ENCODE peak calls at places on chromosomes 6 and 20, in four cellular contexts. One of them, this sample, is unnamed.

GRCh38 chr6:151702851-151703629 is 104.4 kb upstream of the ESR1 start:
- DNase-seq in stomach: no peak
- DNase-seq in Panc1: no peak
- DNase-seq in endothelial cell of umbilical vein: no peak
- DNase-seq in this sample: no peak

GRCh38 chr20:34705383-34706021 is 1.4 kb downstream of the TP53INP2 start:
- DNase-seq in endothelial cell of umbilical vein: peak; percentile 58
- DNase-seq in stomach: peak; percentile 59
- DNase-seq in Panc1: no peak
- DNase-seq in this sample: no peak

GRCh38 chr20:32037929-32038328 is 14.1 kb upstream of the HCK start:
- DNase-seq in Panc1: no peak
- DNase-seq in endothelial cell of umbilical vein: no peak
- DNase-seq in stomach: no peak
- DNase-seq in this sample: no peak

GRCh38 chr20:38343798-38344701 is 2.2 kb upstream of the LBP start:
- DNase-seq in Panc1: no peak
- DNase-seq in endothelial cell of umbilical vein: no peak
- DNase-seq in stomach: no peak
- DNase-seq in this sample: no peak

GRCh38 chr6:56947931-56948330 is 7.0 kb upstream of the BEND6 start:
- DNase-seq in endothelial cell of umbilical vein: no peak
- DNase-seq in Panc1: no peak
- DNase-seq in stomach: no peak
- DNase-seq in this sample: no peak

GRCh38 chr6:11149551-11149950 is 38.0 kb upstream of the ERVFRD-1 start:
- DNase-seq in endothelial cell of umbilical vein: no peak
- DNase-seq in Panc1: no peak
- DNase-seq in stomach: no peak
- DNase-seq in this sample: no peak

GRCh38 chr6:90537723-90538407 is 49.0 kb downstream of the MAP3K7 start:
- DNase-seq in endothelial cell of umbilical vein: no peak
- DNase-seq in Panc1: no peak
- DNase-seq in stomach: no peak
- DNase-seq in this sample: no peak

GRCh38 chr6:135181333-135182119 is 418 bp downstream of the MYB start:
- DNase-seq in stomach: no peak
- DNase-seq in Panc1: no peak
- DNase-seq in endothelial cell of umbilical vein: peak; percentile 43
- DNase-seq in this sample: no peak

GRCh38 chr6:155274106-155274505 is 10.3 kb downstream of the CLDN20 start:
- DNase-seq in endothelial cell of umbilical vein: no peak
- DNase-seq in stomach: no peak
- DNase-seq in Panc1: no peak
- DNase-seq in this sample: no peak

GRCh38 chr6:31888281-31889258 is 8.9 kb downstream of the EHMT2 start:
- DNase-seq in endothelial cell of umbilical vein: no peak
- DNase-seq in stomach: peak; percentile 51
- DNase-seq in Panc1: no peak
- DNase-seq in this sample: peak; percentile 89

GRCh38 chr20:137668-138131 is 4.7 kb upstream of the DEFB126 start:
- DNase-seq in Panc1: no peak
- DNase-seq in stomach: no peak
- DNase-seq in endothelial cell of umbilical vein: no peak
- DNase-seq in this sample: no peak

GRCh38 chr6:168301648-168302398 is 17.8 kb downstream of the DACT2 start:
- DNase-seq in endothelial cell of umbilical vein: no peak
- DNase-seq in Panc1: no peak
- DNase-seq in stomach: no peak
- DNase-seq in this sample: peak; percentile 58

GRCh38 chr20:13486694-13487093 is 152.0 kb downstream of the TASP1 start:
- DNase-seq in endothelial cell of umbilical vein: no peak
- DNase-seq in Panc1: no peak
- DNase-seq in stomach: no peak
- DNase-seq in this sample: no peak

GRCh38 chr6:133241088-133241900 is at the start of gene EYA4:
- DNase-seq in stomach: no peak
- DNase-seq in endothelial cell of umbilical vein: no peak
- DNase-seq in Panc1: no peak
- DNase-seq in this sample: no peak

GRCh38 chr6:155472886-155473285 is 17.2 kb upstream of the NOX3 start:
- DNase-seq in endothelial cell of umbilical vein: no peak
- DNase-seq in Panc1: no peak
- DNase-seq in stomach: no peak
- DNase-seq in this sample: no peak

GRCh38 chr6:84227434-84228197 is at the start of gene CEP162:
- DNase-seq in Panc1: peak; percentile 87
- DNase-seq in stomach: peak; percentile 92
- DNase-seq in endothelial cell of umbilical vein: peak; percentile 95
- DNase-seq in this sample: peak; percentile 96

GRCh38 chr6:169162968-169163903 is 90.4 kb downstream of the THBS2 start:
- DNase-seq in Panc1: peak; percentile 48
- DNase-seq in endothelial cell of umbilical vein: peak; percentile 53
- DNase-seq in stomach: no peak
- DNase-seq in this sample: peak; percentile 92

GRCh38 chr20:51480507-51481270 is 61.8 kb downstream of the NFATC2 start:
- DNase-seq in Panc1: no peak
- DNase-seq in endothelial cell of umbilical vein: no peak
- DNase-seq in stomach: no peak
- DNase-seq in this sample: no peak

GRCh38 chr6:167996424-167997199 is 859 bp upstream of the KIF25 start:
- DNase-seq in endothelial cell of umbilical vein: no peak
- DNase-seq in stomach: no peak
- DNase-seq in Panc1: no peak
- DNase-seq in this sample: peak; percentile 72

GRCh38 chr6:166713608-166714510 is 86.8 kb upstream of the RPS6KA2 start:
- DNase-seq in endothelial cell of umbilical vein: peak; percentile 58
- DNase-seq in stomach: no peak
- DNase-seq in Panc1: no peak
- DNase-seq in this sample: no peak

GRCh38 chr6:139134817-139135577 is at the start of gene HECA:
- DNase-seq in stomach: peak; percentile 98
- DNase-seq in endothelial cell of umbilical vein: peak; percentile 93
- DNase-seq in Panc1: peak; percentile 32
- DNase-seq in this sample: peak; percentile 98

GRCh38 chr6:113089056-113089455 is 741.9 kb downstream of the RFPL4B start:
- DNase-seq in stomach: no peak
- DNase-seq in endothelial cell of umbilical vein: no peak
- DNase-seq in Panc1: no peak
- DNase-seq in this sample: no peak

GRCh38 chr6:37308084-37308817 is 45.5 kb upstream of the RNF8 start:
- DNase-seq in endothelial cell of umbilical vein: peak; percentile 49
- DNase-seq in Panc1: no peak
- DNase-seq in stomach: no peak
- DNase-seq in this sample: no peak

GRCh38 chr20:588932-589672 is 21.0 kb downstream of the TCF15 start:
- DNase-seq in Panc1: no peak
- DNase-seq in endothelial cell of umbilical vein: no peak
- DNase-seq in stomach: no peak
- DNase-seq in this sample: no peak

GRCh38 chr20:23570178-23570577 is 1.9 kb upstream of the CST9L start:
- DNase-seq in Panc1: no peak
- DNase-seq in endothelial cell of umbilical vein: no peak
- DNase-seq in stomach: no peak
- DNase-seq in this sample: no peak

GRCh38 chr6:338815-339262 is 46.6 kb downstream of the DUSP22 start:
- DNase-seq in endothelial cell of umbilical vein: peak; percentile 37
- DNase-seq in Panc1: no peak
- DNase-seq in stomach: no peak
- DNase-seq in this sample: no peak

GRCh38 chr6:21186479-21187055 is 407.0 kb upstream of the SOX4 start:
- DNase-seq in endothelial cell of umbilical vein: peak; percentile 71
- DNase-seq in stomach: no peak
- DNase-seq in Panc1: no peak
- DNase-seq in this sample: no peak

DNA sequence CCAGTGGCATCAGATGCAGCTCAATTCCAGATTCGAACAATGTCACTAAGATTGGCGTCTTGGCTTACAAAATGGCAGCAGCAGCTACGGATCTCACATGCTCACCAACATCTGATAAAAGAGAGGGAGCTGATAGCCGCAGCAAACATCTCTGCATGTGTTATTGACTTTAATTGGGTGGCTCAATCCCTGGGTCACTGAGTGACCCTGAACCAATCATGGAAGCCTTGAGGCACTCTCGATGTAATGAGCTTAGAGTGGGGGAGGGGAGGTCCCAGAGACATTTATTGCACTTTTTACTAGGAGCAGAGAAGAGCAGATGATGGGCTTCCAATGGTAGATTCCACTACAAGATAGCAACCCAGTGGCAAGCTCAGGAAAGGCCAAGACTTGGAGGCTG is 238.7 kb downstream of the BMP7 start:
- DNase-seq in endothelial cell of umbilical vein: no peak
- DNase-seq in stomach: no peak
- DNase-seq in Panc1: no peak
- DNase-seq in this sample: no peak
- TF ChIP-seq POLR2AphosphoS5 in endothelial cell of umbilical vein: no peak
- TF ChIP-seq POLR2AphosphoS5 in stomach: no peak
- TF ChIP-seq POLR2AphosphoS5 in Panc1: no peak
- TF ChIP-seq POLR2AphosphoS5 in this sample: no peak

DNA sequence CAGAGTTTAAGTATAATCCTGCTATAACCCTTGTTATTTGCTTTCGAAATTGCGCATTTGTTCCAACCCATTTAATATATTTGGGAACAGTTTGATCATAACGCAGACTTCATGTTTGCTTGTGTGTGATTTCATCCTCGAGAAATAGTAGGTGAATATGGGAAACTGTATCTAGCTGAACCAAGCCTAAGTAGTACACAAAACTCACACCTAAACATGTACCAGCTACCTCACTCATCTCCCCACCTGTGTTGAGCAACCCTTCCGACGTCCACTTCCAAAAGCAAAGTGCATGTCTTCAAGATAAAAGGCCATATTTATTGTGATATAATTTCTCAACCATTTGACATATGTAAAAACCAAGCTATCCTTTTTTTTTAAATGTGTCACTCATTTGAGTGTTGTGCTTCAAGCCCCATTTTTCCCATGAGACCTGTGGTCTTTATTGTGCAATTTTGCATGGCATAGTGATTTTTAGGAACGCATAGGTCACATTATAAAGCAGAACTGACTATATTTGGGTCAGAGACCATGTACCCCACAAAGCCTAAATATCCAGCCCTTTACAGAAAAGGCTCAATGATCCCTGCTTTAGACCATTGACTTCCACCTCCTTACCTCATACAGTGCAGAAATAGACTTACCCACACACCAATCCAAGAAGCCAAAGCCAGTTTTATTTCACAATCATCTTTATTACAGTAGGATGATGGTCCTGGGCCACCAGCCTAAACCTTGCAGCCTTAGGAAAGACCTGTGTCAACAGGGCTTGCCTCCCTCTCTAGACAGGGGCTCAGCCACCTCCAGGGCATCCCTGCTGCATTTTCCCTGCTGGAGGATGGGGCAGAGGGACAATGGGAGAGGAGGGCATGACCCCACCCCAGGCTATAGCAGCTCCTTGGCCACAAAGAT is 7.1 kb downstream of the CCND3 start:
- DNase-seq in Panc1: no peak
- DNase-seq in stomach: no peak
- DNase-seq in endothelial cell of umbilical vein: no peak
- DNase-seq in this sample: no peak
- TF ChIP-seq CTCF in Panc1: no peak
- TF ChIP-seq CTCF in stomach: no peak
- TF ChIP-seq CTCF in endothelial cell of umbilical vein: no peak
- TF ChIP-seq CTCF in this sample: no peak

DNA sequence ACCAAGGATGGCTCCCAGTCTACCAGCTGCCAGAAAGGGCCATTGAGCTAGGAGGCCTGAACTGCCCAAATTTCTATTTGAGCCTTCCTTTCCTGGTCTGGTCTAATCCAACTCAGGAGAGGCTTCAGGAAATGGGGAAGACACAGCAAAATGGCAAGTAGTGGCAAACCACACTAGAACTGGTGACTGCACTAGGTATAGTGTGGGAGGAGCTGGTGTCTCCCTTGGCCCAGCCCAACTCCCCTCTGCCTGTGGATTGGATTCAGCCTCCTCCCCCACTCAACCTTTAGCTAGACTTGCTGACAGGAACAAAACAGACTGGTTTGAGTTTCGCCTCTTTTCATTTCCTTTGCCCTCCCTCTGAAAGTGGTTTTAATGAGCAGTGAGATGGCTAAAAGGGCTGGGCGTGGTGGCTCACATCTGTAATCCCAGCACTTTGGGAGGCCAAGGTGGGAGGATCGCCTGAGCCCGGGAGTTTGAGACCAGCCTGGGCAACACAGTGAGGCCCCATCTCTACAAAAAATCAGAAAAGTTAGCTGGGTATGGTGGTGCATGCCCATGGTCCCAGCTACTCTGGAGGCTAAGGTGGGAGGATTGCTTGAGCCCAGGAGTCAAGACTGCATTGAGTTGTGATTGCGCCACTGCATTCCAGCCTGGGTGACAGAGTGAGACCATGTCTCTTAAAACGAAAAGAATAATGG is 17.5 kb downstream of the MRPS18A start:
- DNase-seq in endothelial cell of umbilical vein: no peak
- DNase-seq in stomach: no peak
- DNase-seq in Panc1: no peak
- DNase-seq in this sample: no peak
- H3K4me3 ChIP-seq in endothelial cell of umbilical vein: no peak overlapping the region
- H3K4me3 ChIP-seq in stomach: no peak overlapping the region
- H3K4me3 ChIP-seq in Panc1: no peak overlapping the region
- H3K4me3 ChIP-seq in this sample: no peak overlapping the region

GRCh38 chr20:41108531-41108930 is 28.8 kb upstream of the PLCG1 start:
- DNase-seq in Panc1: no peak
- DNase-seq in endothelial cell of umbilical vein: no peak
- DNase-seq in stomach: no peak
- DNase-seq in this sample: no peak
- TF ChIP-seq POLR2AphosphoS5 in Panc1: no peak
- TF ChIP-seq POLR2AphosphoS5 in endothelial cell of umbilical vein: no peak
- TF ChIP-seq POLR2AphosphoS5 in stomach: no peak
- TF ChIP-seq POLR2AphosphoS5 in this sample: no peak

GRCh38 chr20:17655286-17655651 is 26.8 kb downstream of the RRBP1 start:
- DNase-seq in endothelial cell of umbilical vein: no peak
- DNase-seq in stomach: no peak
- DNase-seq in Panc1: no peak
- DNase-seq in this sample: no peak
- TF ChIP-seq CTCF in endothelial cell of umbilical vein: no peak
- TF ChIP-seq CTCF in stomach: no peak
- TF ChIP-seq CTCF in Panc1: peak; percentile 50
- TF ChIP-seq CTCF in this sample: no peak